ENCODE peak calls at places on chromosome 1, in ten cellular contexts. O, Q, P, S, A, F, J, E, H and I are unnamed samples.

GRCh38 chr1:9235123-9235513 is 544 bp downstream of the H6PD start:
- DNase-seq in O (no peak), Q (no peak), P (no peak), S (no peak), A (no peak), F (no peak), J (peak; percentile 58), E (peak; percentile 63), H (peak; percentile 47), I (peak; percentile 71)

GRCh38 chr1:110477445-110477957 is 26.6 kb downstream of the PROK1 start:
- DNase-seq in O (no peak), Q (peak; percentile 9), P (no peak), S (no peak), A (no peak), F (no peak), J (no peak), E (peak; percentile 30), H (no peak), I (peak; percentile 52)

GRCh38 chr1:145961109-145961424 is 3.2 kb upstream of the LIX1L start:
- DNase-seq in O (no peak), Q (no peak), P (no peak), S (no peak), A (no peak), F (no peak), J (no peak), E (no peak), H (no peak), I (no peak)

GRCh38 chr1:163826500-163826899 is 504.7 kb downstream of the NUF2 start:
- DNase-seq in O (no peak), Q (no peak), P (no peak), S (no peak), A (no peak), F (no peak), J (peak; percentile 95), E (no peak), H (peak; percentile 72), I (no peak)

GRCh38 chr1:117572546-117572945 is 33.3 kb upstream of the TENT5C start:
- DNase-seq in O (no peak), Q (peak; percentile 15), P (peak; percentile 22), S (no peak), A (no peak), F (no peak), J (no peak), E (no peak), H (no peak), I (no peak)

GRCh38 chr1:47756006-47756405 is 241.2 kb downstream of the TRABD2B start:
- DNase-seq in O (no peak), Q (no peak), P (no peak), S (no peak), A (no peak), F (no peak), J (no peak), E (no peak), H (no peak), I (peak; percentile 7)

GRCh38 chr1:64881281-64881680 is 85.1 kb downstream of the JAK1 start:
- DNase-seq in O (no peak), Q (no peak), P (no peak), S (no peak), A (no peak), F (no peak), J (no peak), E (peak; percentile 57), H (no peak), I (peak; percentile 47)

GRCh38 chr1:209766051-209766450 is 10.2 kb downstream of the TRAF3IP3 start:
- DNase-seq in O (no peak), Q (peak; percentile 65), P (no peak), S (no peak), A (no peak), F (no peak), J (no peak), E (no peak), H (no peak), I (no peak)

GRCh38 chr1:78536427-78536826 is 45.7 kb downstream of the PTGFR start:
- DNase-seq in O (no peak), Q (no peak), P (no peak), S (no peak), A (no peak), F (no peak), J (no peak), E (peak; percentile 29), H (no peak), I (peak; percentile 21)

GRCh38 chr1:43241352-43241953 is 28.3 kb upstream of the TMEM125 start:
- DNase-seq in O (no peak), Q (no peak), P (peak; percentile 34), S (peak; percentile 20), A (no peak), F (no peak), J (no peak), E (peak; percentile 26), H (no peak), I (no peak)